ENCODE peak calls at places on chromosomes 1 and 21, in four cellular contexts. One of them, this sample, is unnamed.

GRCh38 chr1:53256744-53257453 is 18.6 kb upstream of the MAGOH start:
- DNase-seq in HCT116: no peak
- DNase-seq in K562: no peak
- DNase-seq in HepG2: no peak
- DNase-seq in this sample: no peak

GRCh38 chr1:53410691-53411090 is 48.5 kb upstream of the DMRTB1 start:
- DNase-seq in HepG2: no peak
- DNase-seq in HCT116: no peak
- DNase-seq in K562: no peak
- DNase-seq in this sample: no peak

GRCh38 chr1:8497196-8497878 is 179.4 kb downstream of the SLC45A1 start:
- DNase-seq in K562: no peak
- DNase-seq in HepG2: no peak
- DNase-seq in HCT116: no peak
- DNase-seq in this sample: peak

GRCh38 chr1:72037745-72038343 is 244.5 kb downstream of the NEGR1 start:
- DNase-seq in HCT116: peak
- DNase-seq in K562: peak
- DNase-seq in HepG2: peak
- DNase-seq in this sample: no peak

GRCh38 chr1:44237721-44238457 is 24.6 kb downstream of the DMAP1 start:
- DNase-seq in HepG2: no peak
- DNase-seq in HCT116: peak
- DNase-seq in K562: peak
- DNase-seq in this sample: no peak

GRCh38 chr1:89986020-89986419 is 8.9 kb upstream of the ZNF326 start:
- DNase-seq in HepG2: no peak
- DNase-seq in K562: peak
- DNase-seq in HCT116: no peak
- DNase-seq in this sample: no peak

GRCh38 chr1:67830226-67830625 is 3.0 kb downstream of the GNG12 start:
- DNase-seq in HepG2: no peak
- DNase-seq in HCT116: no peak
- DNase-seq in K562: no peak
- DNase-seq in this sample: no peak

GRCh38 chr1:228233136-228233535 is 25.3 kb downstream of the OBSCN start:
- DNase-seq in HCT116: no peak
- DNase-seq in HepG2: no peak
- DNase-seq in K562: no peak
- DNase-seq in this sample: no peak

GRCh38 chr1:14662116-14662515 is 63.6 kb downstream of the KAZN start:
- DNase-seq in K562: no peak
- DNase-seq in HepG2: no peak
- DNase-seq in HCT116: no peak
- DNase-seq in this sample: no peak

GRCh38 chr1:2799811-2800663 is 1.5 kb downstream of the TTC34 start:
- DNase-seq in K562: no peak
- DNase-seq in HepG2: no peak
- DNase-seq in HCT116: no peak
- DNase-seq in this sample: no peak

GRCh38 chr1:38672692-38673091 is 186.9 kb downstream of the RRAGC start:
- DNase-seq in HCT116: no peak
- DNase-seq in K562: no peak
- DNase-seq in HepG2: no peak
- DNase-seq in this sample: no peak

GRCh38 chr1:186648606-186649005 is 31.6 kb downstream of the PTGS2 start:
- DNase-seq in HepG2: no peak
- DNase-seq in HCT116: no peak
- DNase-seq in K562: no peak
- DNase-seq in this sample: no peak

GRCh38 chr1:244448279-244449036 is 3.3 kb downstream of the ADSS2 start:
- DNase-seq in HepG2: no peak
- DNase-seq in K562: no peak
- DNase-seq in HCT116: no peak
- DNase-seq in this sample: no peak

GRCh38 chr1:151968058-151968457 is 25.6 kb downstream of the S100A10 start:
- DNase-seq in HepG2: peak
- DNase-seq in K562: no peak
- DNase-seq in HCT116: no peak
- DNase-seq in this sample: no peak

GRCh38 chr1:158458263-158458662 is 3.4 kb upstream of the OR10K1 start:
- DNase-seq in HepG2: no peak
- DNase-seq in K562: no peak
- DNase-seq in HCT116: no peak
- DNase-seq in this sample: no peak

GRCh38 chr1:78226784-78227183 is 181.0 kb downstream of the GIPC2 start:
- DNase-seq in HCT116: no peak
- DNase-seq in HepG2: no peak
- DNase-seq in K562: no peak
- DNase-seq in this sample: no peak

GRCh38 chr1:167683641-167684502 is 37.9 kb upstream of the MPZL1 start:
- DNase-seq in HepG2: no peak
- DNase-seq in HCT116: no peak
- DNase-seq in K562: no peak
- DNase-seq in this sample: no peak

GRCh38 chr1:66270122-66270812 is 263.7 kb upstream of the SGIP1 start:
- DNase-seq in HepG2: no peak
- DNase-seq in HCT116: no peak
- DNase-seq in K562: no peak
- DNase-seq in this sample: no peak

GRCh38 chr1:11041048-11041447 is 6.0 kb downstream of the MASP2 start:
- DNase-seq in HCT116: no peak
- DNase-seq in HepG2: no peak
- DNase-seq in K562: no peak
- DNase-seq in this sample: no peak

GRCh38 chr1:39776400-39776713 is 5.2 kb upstream of the OXCT2 start:
- DNase-seq in HCT116: no peak
- DNase-seq in HepG2: no peak
- DNase-seq in K562: no peak
- DNase-seq in this sample: no peak

GRCh38 chr1:19643602-19644419 is at the start of gene NBL1:
- DNase-seq in K562: peak
- DNase-seq in HepG2: no peak
- DNase-seq in HCT116: no peak
- DNase-seq in this sample: no peak

GRCh38 chr1:218350022-218350525 is 4.9 kb downstream of the TGFB2 start:
- DNase-seq in HepG2: no peak
- DNase-seq in K562: no peak
- DNase-seq in HCT116: no peak
- DNase-seq in this sample: no peak

GRCh38 chr1:154463512-154463990 is 38.5 kb upstream of the TDRD10 start:
- DNase-seq in HCT116: no peak
- DNase-seq in K562: no peak
- DNase-seq in HepG2: no peak
- DNase-seq in this sample: no peak

DNA sequence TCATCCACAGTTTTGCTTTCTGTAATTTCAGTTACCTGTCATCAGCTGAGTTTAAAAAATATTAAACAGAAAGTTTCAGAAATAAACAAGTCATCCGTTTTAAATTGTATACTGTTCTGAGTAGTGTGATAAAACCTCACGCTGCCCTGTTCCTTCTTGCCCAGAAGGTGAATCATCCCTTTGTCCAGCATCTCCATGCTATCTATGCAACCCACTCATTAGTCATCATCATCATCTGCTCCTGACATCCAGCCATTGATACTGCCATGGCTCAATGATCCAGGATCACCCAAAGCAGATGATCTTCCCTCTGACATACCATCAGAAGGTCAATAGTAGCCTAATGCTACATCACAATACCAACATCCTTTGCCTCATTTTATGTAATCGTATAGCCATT is 198.3 kb downstream of the SLC44A5 start:
- DNase-seq in HCT116: no peak
- DNase-seq in HepG2: no peak
- DNase-seq in K562: peak
- DNase-seq in this sample: no peak
- TF ChIP-seq TCF7L2 in HCT116: no peak
- TF ChIP-seq TCF7L2 in HepG2: no peak
- TF ChIP-seq TCF7L2 in K562: no peak
- TF ChIP-seq TCF7L2 in this sample: no peak

DNA sequence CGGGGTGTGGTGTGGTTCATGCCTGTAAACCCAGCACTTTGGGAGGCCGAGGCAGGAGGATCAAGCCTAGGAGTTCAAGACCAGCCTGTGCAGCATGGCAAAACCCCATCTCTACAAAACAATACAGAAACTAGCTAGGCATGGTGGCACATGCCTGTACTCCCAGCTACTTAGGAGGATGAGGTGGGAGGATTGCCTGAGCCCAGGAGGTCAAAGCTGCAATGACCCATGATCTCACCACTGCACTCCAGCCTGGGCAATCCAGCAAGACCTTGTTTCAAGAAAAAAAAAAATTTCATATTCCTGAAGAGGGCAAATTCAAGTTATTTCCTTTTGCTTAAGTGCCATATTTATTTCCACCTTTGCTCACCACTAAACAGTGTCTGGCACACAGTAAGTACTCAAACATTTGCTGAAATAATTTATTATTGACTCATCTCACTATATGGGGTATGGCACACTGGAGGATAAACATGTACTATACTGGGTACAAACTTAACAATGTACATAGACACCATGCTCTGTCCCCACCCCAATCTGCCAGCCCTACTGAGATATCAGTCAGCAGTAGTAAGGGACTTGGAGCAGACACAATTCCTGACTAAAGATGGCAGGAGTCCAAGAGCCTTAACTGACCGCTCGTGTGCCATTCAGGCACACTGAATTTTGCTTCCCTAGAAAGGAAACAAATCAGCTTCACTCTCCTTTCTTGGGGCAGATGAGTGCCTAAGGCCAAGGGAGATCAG is 15.5 kb downstream of the MEAF6 start:
- DNase-seq in HCT116: no peak
- DNase-seq in HepG2: no peak
- DNase-seq in K562: no peak
- DNase-seq in this sample: no peak
- TF ChIP-seq TCF7L2 in HCT116: no peak
- TF ChIP-seq TCF7L2 in HepG2: no peak
- TF ChIP-seq TCF7L2 in K562: no peak
- TF ChIP-seq TCF7L2 in this sample: no peak

DNA sequence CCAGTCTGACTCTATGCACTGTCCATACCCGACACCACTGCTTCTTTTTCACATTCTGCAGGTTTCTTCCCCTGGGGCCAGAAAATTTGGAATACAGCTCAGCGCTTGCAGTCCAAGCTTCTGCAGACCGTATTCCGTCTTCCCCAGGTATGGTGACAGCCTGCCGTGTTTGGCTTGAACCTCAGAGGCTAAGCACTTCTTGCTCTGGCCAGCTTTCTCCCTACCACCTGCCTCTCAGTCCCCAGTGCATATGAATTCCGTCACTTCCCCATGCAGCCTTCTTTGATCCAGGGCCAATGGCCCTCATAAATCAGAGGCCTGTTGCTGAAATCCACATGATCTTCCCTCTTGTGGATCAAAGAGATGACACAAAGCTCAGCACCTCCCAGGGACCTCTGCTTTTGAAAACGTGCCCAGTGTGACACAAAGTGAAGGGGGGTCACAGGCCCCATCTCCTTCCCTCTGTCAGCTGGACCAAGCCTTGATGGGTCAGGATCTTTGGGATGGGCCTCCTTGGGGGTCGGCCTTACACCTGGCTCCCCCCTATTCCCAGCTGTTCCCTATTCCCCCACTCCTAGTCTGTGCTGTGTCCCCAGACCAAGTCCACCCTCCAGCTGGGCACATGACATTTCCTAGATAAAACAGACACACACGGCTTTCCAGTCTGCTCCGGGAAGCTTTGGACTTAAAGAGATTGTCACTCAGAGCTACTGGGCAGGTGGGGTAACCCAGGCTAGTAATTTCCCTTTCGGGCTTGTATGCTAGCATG is 66.7 kb downstream of the HMGB4 start:
- DNase-seq in HCT116: no peak
- DNase-seq in HepG2: no peak
- DNase-seq in K562: no peak
- DNase-seq in this sample: no peak
- TF ChIP-seq TCF7L2 in HCT116: no peak
- TF ChIP-seq TCF7L2 in HepG2: no peak
- TF ChIP-seq TCF7L2 in K562: no peak
- TF ChIP-seq TCF7L2 in this sample: no peak

GRCh38 chr21:39452207-39452964 is 616 bp downstream of the SH3BGR start:
- DNase-seq in K562: no peak
- DNase-seq in HCT116: no peak
- DNase-seq in HepG2: peak
- DNase-seq in this sample: peak
- TF ChIP-seq TCF7L2 in K562: no peak
- TF ChIP-seq TCF7L2 in HCT116: no peak
- TF ChIP-seq TCF7L2 in HepG2: no peak
- TF ChIP-seq TCF7L2 in this sample: no peak

GRCh38 chr21:29299046-29299905 is 554 bp downstream of the BACH1 start:
- DNase-seq in HepG2: peak
- DNase-seq in HCT116: no peak
- DNase-seq in K562: peak
- DNase-seq in this sample: no peak
- TF ChIP-seq TCF7L2 in HepG2: no peak
- TF ChIP-seq TCF7L2 in HCT116: no peak
- TF ChIP-seq TCF7L2 in K562: no peak
- TF ChIP-seq TCF7L2 in this sample: no peak

GRCh38 chr1:29121951-29122661 is 1.6 kb downstream of the TMEM200B start:
- DNase-seq in HCT116: no peak
- DNase-seq in HepG2: no peak
- DNase-seq in K562: no peak
- DNase-seq in this sample: no peak
- TF ChIP-seq TCF7L2 in HCT116: no peak
- TF ChIP-seq TCF7L2 in HepG2: no peak
- TF ChIP-seq TCF7L2 in K562: no peak
- TF ChIP-seq TCF7L2 in this sample: no peak

GRCh38 chr1:63189677-63190076 is 132.7 kb upstream of the FOXD3 start:
- DNase-seq in HepG2: no peak
- DNase-seq in K562: no peak
- DNase-seq in HCT116: peak
- DNase-seq in this sample: no peak
- TF ChIP-seq TCF7L2 in HepG2: no peak
- TF ChIP-seq TCF7L2 in K562: no peak
- TF ChIP-seq TCF7L2 in HCT116: no peak
- TF ChIP-seq TCF7L2 in this sample: no peak

GRCh38 chr1:116309090-116309870 is 63.8 kb upstream of the ATP1A1 start:
- DNase-seq in K562: no peak
- DNase-seq in HepG2: no peak
- DNase-seq in HCT116: no peak
- DNase-seq in this sample: no peak
- TF ChIP-seq TCF7L2 in K562: no peak
- TF ChIP-seq TCF7L2 in HepG2: no peak
- TF ChIP-seq TCF7L2 in HCT116: no peak
- TF ChIP-seq TCF7L2 in this sample: no peak

This sample was measured in Panc1.